ENCODE peak calls at places on chromosomes 3 and 15, in four cellular contexts. One of them, this sample, is unnamed.
A peak's percentile ranks its signal among the peaks of the same experiment; 100 is the strongest.

GRCh38 chr3:48694610-48695051 is 8.9 kb upstream of the NCKIPSD start:
- DNase-seq in upper lobe of right lung: peak; percentile 80
- DNase-seq in lower leg skin: peak; percentile 95
- DNase-seq in astrocyte of the cerebellum: peak; percentile 75
- DNase-seq in this sample: no peak

GRCh38 chr3:27165348-27165747 is 203.8 kb downstream of the NEK10 start:
- DNase-seq in astrocyte of the cerebellum: peak; percentile 96
- DNase-seq in lower leg skin: no peak
- DNase-seq in upper lobe of right lung: no peak
- DNase-seq in this sample: no peak

GRCh38 chr3:57397175-57398026 is 104.9 kb upstream of the ASB14 start:
- DNase-seq in upper lobe of right lung: no peak
- DNase-seq in astrocyte of the cerebellum: peak; percentile 33
- DNase-seq in lower leg skin: no peak
- DNase-seq in this sample: peak; percentile 46

GRCh38 chr3:176906046-176906905 is 291.0 kb downstream of the TBL1XR1 start:
- DNase-seq in lower leg skin: no peak
- DNase-seq in astrocyte of the cerebellum: peak; percentile 96
- DNase-seq in upper lobe of right lung: no peak
- DNase-seq in this sample: no peak

GRCh38 chr3:187022403-187023029 is 92.2 kb downstream of the ST6GAL1 start:
- DNase-seq in upper lobe of right lung: no peak
- DNase-seq in lower leg skin: no peak
- DNase-seq in astrocyte of the cerebellum: no peak
- DNase-seq in this sample: no peak

GRCh38 chr3:127637971-127638370 is 9.0 kb downstream of the PODXL2 start:
- DNase-seq in astrocyte of the cerebellum: no peak
- DNase-seq in upper lobe of right lung: no peak
- DNase-seq in lower leg skin: no peak
- DNase-seq in this sample: no peak

GRCh38 chr15:84750583-84751092 is 2.2 kb downstream of the ZNF592 start:
- DNase-seq in lower leg skin: peak; percentile 46
- DNase-seq in upper lobe of right lung: no peak
- DNase-seq in astrocyte of the cerebellum: no peak
- DNase-seq in this sample: peak; percentile 49

GRCh38 chr3:29972594-29972993 is 633.8 kb upstream of the TGFBR2 start:
- DNase-seq in lower leg skin: no peak
- DNase-seq in upper lobe of right lung: no peak
- DNase-seq in astrocyte of the cerebellum: peak; percentile 74
- DNase-seq in this sample: no peak

GRCh38 chr15:28459279-28459678 is 73.5 kb downstream of the GOLGA8G start:
- DNase-seq in astrocyte of the cerebellum: no peak
- DNase-seq in upper lobe of right lung: no peak
- DNase-seq in lower leg skin: no peak
- DNase-seq in this sample: no peak

GRCh38 chr3:168117853-168118313 is 22.2 kb upstream of the GOLIM4 start:
- DNase-seq in astrocyte of the cerebellum: no peak
- DNase-seq in lower leg skin: no peak
- DNase-seq in upper lobe of right lung: no peak
- DNase-seq in this sample: no peak

GRCh38 chr3:119937229-119937628 is 155.3 kb downstream of the NR1I2 start:
- DNase-seq in lower leg skin: no peak
- DNase-seq in astrocyte of the cerebellum: peak; percentile 11
- DNase-seq in upper lobe of right lung: no peak
- DNase-seq in this sample: no peak

GRCh38 chr3:27721717-27722564 is at the start of gene EOMES:
- DNase-seq in upper lobe of right lung: no peak
- DNase-seq in lower leg skin: no peak
- DNase-seq in astrocyte of the cerebellum: no peak
- DNase-seq in this sample: no peak

GRCh38 chr3:46214751-46215352 is 6.7 kb upstream of the CCR1 start:
- DNase-seq in lower leg skin: no peak
- DNase-seq in astrocyte of the cerebellum: no peak
- DNase-seq in upper lobe of right lung: peak; percentile 88
- DNase-seq in this sample: no peak

GRCh38 chr3:172140499-172141391 is 101.4 kb downstream of the FNDC3B start:
- DNase-seq in upper lobe of right lung: no peak
- DNase-seq in astrocyte of the cerebellum: peak; percentile 79
- DNase-seq in lower leg skin: no peak
- DNase-seq in this sample: peak; percentile 79

GRCh38 chr3:113140876-113141275 is 70.5 kb upstream of the BOC start:
- DNase-seq in upper lobe of right lung: no peak
- DNase-seq in astrocyte of the cerebellum: no peak
- DNase-seq in lower leg skin: no peak
- DNase-seq in this sample: peak; percentile 50

GRCh38 chr3:72664171-72664570 is 184.1 kb downstream of the SHQ1 start:
- DNase-seq in astrocyte of the cerebellum: no peak
- DNase-seq in upper lobe of right lung: no peak
- DNase-seq in lower leg skin: no peak
- DNase-seq in this sample: no peak

GRCh38 chr3:100482181-100482580 is 10.2 kb upstream of the TMEM45A start:
- DNase-seq in upper lobe of right lung: no peak
- DNase-seq in astrocyte of the cerebellum: no peak
- DNase-seq in lower leg skin: no peak
- DNase-seq in this sample: no peak

GRCh38 chr3:107024481-107025153 is 352.6 kb upstream of the CCDC54 start:
- DNase-seq in upper lobe of right lung: no peak
- DNase-seq in astrocyte of the cerebellum: no peak
- DNase-seq in lower leg skin: no peak
- DNase-seq in this sample: no peak

GRCh38 chr15:57485869-57486268 is 105.8 kb upstream of the MYZAP start:
- DNase-seq in astrocyte of the cerebellum: peak; percentile 28
- DNase-seq in upper lobe of right lung: peak; percentile 80
- DNase-seq in lower leg skin: peak; percentile 82
- DNase-seq in this sample: no peak

GRCh38 chr15:45666119-45666875 is 31.5 kb downstream of the SQOR start:
- DNase-seq in astrocyte of the cerebellum: no peak
- DNase-seq in upper lobe of right lung: no peak
- DNase-seq in lower leg skin: no peak
- DNase-seq in this sample: no peak
- TF ChIP-seq CTCF in astrocyte of the cerebellum: no peak
- TF ChIP-seq CTCF in upper lobe of right lung: no peak
- TF ChIP-seq CTCF in lower leg skin: no peak
- TF ChIP-seq CTCF in this sample: no peak

DNA sequence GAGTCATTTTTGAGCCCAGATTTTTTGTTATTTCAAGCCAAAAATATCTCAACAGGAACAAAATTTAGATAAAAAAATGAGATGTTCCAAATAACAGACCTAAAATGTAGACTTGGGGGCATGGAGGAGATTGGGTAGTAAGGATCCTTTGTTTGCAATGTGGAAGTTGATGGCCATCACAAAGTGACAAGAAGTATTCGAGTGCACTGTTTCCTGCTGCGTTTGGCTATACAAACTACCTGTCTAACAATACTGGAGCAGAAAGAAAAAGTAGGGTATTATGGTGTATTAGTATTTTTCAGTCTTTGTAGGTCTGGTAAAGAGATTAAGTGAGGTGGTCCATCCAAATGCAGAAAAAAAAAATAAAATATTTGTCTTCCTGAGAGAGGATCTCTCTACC is 284.2 kb downstream of the C3orf38 start:
- DNase-seq in upper lobe of right lung: no peak
- DNase-seq in astrocyte of the cerebellum: no peak
- DNase-seq in lower leg skin: no peak
- DNase-seq in this sample: no peak
- TF ChIP-seq CTCF in upper lobe of right lung: no peak
- TF ChIP-seq CTCF in astrocyte of the cerebellum: no peak
- TF ChIP-seq CTCF in lower leg skin: no peak
- TF ChIP-seq CTCF in this sample: no peak

GRCh38 chr15:74799843-74800558 is 12.6 kb upstream of the LMAN1L start:
- DNase-seq in astrocyte of the cerebellum: no peak
- DNase-seq in lower leg skin: peak; percentile 94
- DNase-seq in upper lobe of right lung: peak; percentile 90
- DNase-seq in this sample: peak; percentile 97

GRCh38 chr15:74795961-74796625 is 14.2 kb downstream of the CSK start:
- DNase-seq in upper lobe of right lung: no peak
- DNase-seq in astrocyte of the cerebellum: no peak
- DNase-seq in lower leg skin: no peak
- DNase-seq in this sample: no peak

GRCh38 chr15:74800559-74801094 is 12.0 kb upstream of the LMAN1L start:
- DNase-seq in astrocyte of the cerebellum: no peak
- DNase-seq in upper lobe of right lung: no peak
- DNase-seq in lower leg skin: no peak
- DNase-seq in this sample: no peak

GRCh38 chr15:74799255-74799842 is 13.3 kb upstream of the LMAN1L start:
- DNase-seq in lower leg skin: no peak
- DNase-seq in astrocyte of the cerebellum: no peak
- DNase-seq in upper lobe of right lung: no peak
- DNase-seq in this sample: no peak

GRCh38 chr15:74798388-74799254 is 14.0 kb upstream of the LMAN1L start:
- DNase-seq in lower leg skin: no peak
- DNase-seq in astrocyte of the cerebellum: no peak
- DNase-seq in upper lobe of right lung: no peak
- DNase-seq in this sample: no peak
- TF ChIP-seq CTCF in lower leg skin: no peak
- TF ChIP-seq CTCF in astrocyte of the cerebellum: no peak
- TF ChIP-seq CTCF in upper lobe of right lung: no peak
- TF ChIP-seq CTCF in this sample: no peak

GRCh38 chr3:79724206-79724605 is 43.6 kb downstream of the ROBO1 start:
- DNase-seq in lower leg skin: no peak
- DNase-seq in astrocyte of the cerebellum: no peak
- DNase-seq in upper lobe of right lung: no peak
- DNase-seq in this sample: no peak
- TF ChIP-seq CTCF in lower leg skin: no peak
- TF ChIP-seq CTCF in astrocyte of the cerebellum: no peak
- TF ChIP-seq CTCF in upper lobe of right lung: no peak
- TF ChIP-seq CTCF in this sample: no peak

DNA sequence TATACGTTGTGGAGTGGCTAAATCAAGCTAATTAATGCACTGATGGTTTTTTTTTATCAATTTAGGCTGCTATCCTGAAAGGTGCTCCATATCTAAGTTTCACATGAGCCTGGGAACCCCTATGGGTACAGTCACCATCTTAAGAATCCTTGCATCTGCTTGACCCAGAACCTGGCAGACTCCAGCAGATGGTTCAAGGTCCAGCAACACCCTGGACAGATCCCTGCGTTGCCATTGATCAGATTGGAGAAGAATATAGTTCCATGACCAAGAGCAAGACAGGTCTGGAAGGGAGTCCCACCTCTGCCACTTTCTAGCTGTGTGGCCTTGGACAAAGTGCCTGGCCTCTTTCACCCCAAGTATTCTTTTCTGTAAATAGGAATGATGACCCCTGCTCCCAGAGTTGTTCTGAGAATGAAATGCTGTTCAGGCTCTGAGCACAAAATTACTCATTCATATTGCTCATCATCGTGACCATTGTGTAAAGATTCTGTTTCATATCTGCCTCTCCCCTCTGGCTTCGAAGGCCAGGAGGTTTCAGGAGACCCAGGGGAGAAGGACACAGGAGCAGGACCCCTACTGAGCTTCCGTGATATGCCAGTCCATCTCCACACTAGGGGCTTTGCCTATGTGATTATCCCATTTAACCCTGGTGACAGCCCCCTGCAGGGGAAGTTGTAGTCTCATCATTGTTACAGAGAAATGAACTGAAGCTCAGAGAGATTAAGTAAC is 30.0 kb upstream of the TSEN2 start:
- DNase-seq in astrocyte of the cerebellum: no peak
- DNase-seq in upper lobe of right lung: no peak
- DNase-seq in lower leg skin: no peak
- DNase-seq in this sample: no peak
- TF ChIP-seq CTCF in astrocyte of the cerebellum: no peak
- TF ChIP-seq CTCF in upper lobe of right lung: no peak
- TF ChIP-seq CTCF in lower leg skin: no peak
- TF ChIP-seq CTCF in this sample: no peak